ENCODE peak calls at places on chromosomes 4 and X, in five cellular contexts. S is activated B cell treated with CpG ODN at 0.5 μM for 24 hours, V is mucosa of gallbladder, U is occipital lobe, N is germinal center. B is an unnamed sample.

GRCh38 chrX:49106930-49107329 is 16.6 kb downstream of the GPKOW start:
- DNase-seq in S (no peak), V (no peak), U (no peak), N (no peak), B (peak)

GRCh38 chrX:50813843-50814661 is at the start of gene SHROOM4:
- DNase-seq in S (no peak), V (peak), U (peak), N (no peak), B (peak)

GRCh38 chrX:65871671-65872311 is 168.1 kb downstream of the VSIG4 start:
- DNase-seq in S (no peak), V (peak), U (no peak), N (no peak), B (no peak)

GRCh38 chr4:123469245-123469644 is 72.7 kb downstream of the SPRY1 start:
- DNase-seq in S (no peak), V (no peak), U (no peak), N (no peak), B (no peak)

GRCh38 chr4:78484574-78484973 is 67.0 kb upstream of the ANXA3 start:
- DNase-seq in S (no peak), V (no peak), U (no peak), N (no peak), B (no peak)

GRCh38 chr4:53267026-53267425 is 98.8 kb downstream of the SCFD2 start:
- DNase-seq in S (no peak), V (no peak), U (no peak), N (no peak), B (no peak)

GRCh38 chrX:22056235-22056634 is 24.1 kb downstream of the PHEX start:
- DNase-seq in S (no peak), V (no peak), U (no peak), N (no peak), B (no peak)

GRCh38 chr4:78644744-78645330 is 93.3 kb downstream of the ANXA3 start:
- DNase-seq in S (no peak), V (peak), U (no peak), N (peak), B (peak)

GRCh38 chrX:149527705-149528104 is 13.1 kb upstream of the EOLA1 start:
- DNase-seq in S (no peak), V (no peak), U (no peak), N (peak), B (no peak)

GRCh38 chr4:2793920-2794706 is 1.2 kb downstream of the SH3BP2 start:
- DNase-seq in S (no peak), V (no peak), U (no peak), N (no peak), B (no peak)

GRCh38 chr4:78155616-78156105 is 98.5 kb downstream of the FRAS1 start:
- DNase-seq in S (no peak), V (no peak), U (no peak), N (no peak), B (no peak)

GRCh38 chrX:3815896-3816664 is 102.6 kb upstream of the PRKX start:
- DNase-seq in S (peak), V (peak), U (no peak), N (peak), B (peak)

GRCh38 chr4:19329077-19329476 is 922.6 kb upstream of the SLIT2 start:
- DNase-seq in S (no peak), V (no peak), U (no peak), N (no peak), B (no peak)

GRCh38 chr4:113636438-113636818 is 125.1 kb downstream of the CAMK2D start:
- DNase-seq in S (no peak), V (no peak), U (no peak), N (peak), B (no peak)

GRCh38 chr4:126071346-126072333 is 756.9 kb downstream of the FAT4 start:
- DNase-seq in S (no peak), V (peak), U (no peak), N (no peak), B (peak)

GRCh38 chr4:4717692-4718091 is 141.8 kb upstream of the MSX1 start:
- DNase-seq in S (no peak), V (no peak), U (no peak), N (no peak), B (no peak)

GRCh38 chrX:37905436-37906147 is 58.2 kb upstream of the DYNLT3 start:
- DNase-seq in S (no peak), V (peak), U (no peak), N (no peak), B (peak)

GRCh38 chr4:187485676-187486075 is 509.9 kb upstream of the ZFP42 start:
- DNase-seq in S (no peak), V (no peak), U (no peak), N (no peak), B (no peak)

GRCh38 chr4:47674173-47674572 is 163.7 kb downstream of the CORIN start:
- DNase-seq in S (no peak), V (no peak), U (no peak), N (no peak), B (no peak)

GRCh38 chr4:52718123-52718522 is 33.1 kb downstream of the ERVMER34-1 start:
- DNase-seq in S (no peak), V (no peak), U (no peak), N (no peak), B (no peak)

GRCh38 chr4:164847967-164848649 is 28.9 kb upstream of the APELA start:
- DNase-seq in S (no peak), V (no peak), U (no peak), N (no peak), B (no peak)

GRCh38 chr4:150664935-150665334 is 83.0 kb downstream of the MAB21L2 start:
- DNase-seq in S (no peak), V (no peak), U (no peak), N (no peak), B (no peak)

GRCh38 chrX:155611302-155611701 is 1.4 kb downstream of the TMLHE start:
- DNase-seq in S (no peak), V (no peak), U (no peak), N (no peak), B (no peak)

GRCh38 chr4:164095313-164096110 is 601.0 kb downstream of the TMA16 start:
- DNase-seq in S (no peak), V (no peak), U (no peak), N (no peak), B (no peak)

GRCh38 chr4:114673306-114673705 is 74.7 kb downstream of the UGT8 start:
- DNase-seq in S (no peak), V (no peak), U (no peak), N (no peak), B (no peak)

GRCh38 chr4:38531126-38531737 is 132.8 kb upstream of the KLF3 start:
- DNase-seq in S (no peak), V (no peak), U (no peak), N (no peak), B (no peak)

GRCh38 chr4:22356996-22357596 is 158.8 kb downstream of the ADGRA3 start:
- DNase-seq in S (no peak), V (no peak), U (no peak), N (no peak), B (no peak)

GRCh38 chr4:39808231-39808749 is 110.4 kb downstream of the UBE2K start:
- DNase-seq in S (no peak), V (no peak), U (no peak), N (no peak), B (no peak)

GRCh38 chr4:145879598-145879997 is 59.0 kb downstream of the ZNF827 start:
- DNase-seq in S (no peak), V (peak), U (no peak), N (no peak), B (no peak)

GRCh38 chrX:112759512-112759911 is 79.8 kb upstream of the LHFPL1 start:
- DNase-seq in S (no peak), V (no peak), U (no peak), N (no peak), B (no peak)

GRCh38 chr4:27000820-27001219 is 140.2 kb downstream of the STIM2 start:
- DNase-seq in S (no peak), V (no peak), U (no peak), N (peak), B (no peak)

GRCh38 chrX:9676311-9676710 is 89.3 kb downstream of the GPR143 start:
- DNase-seq in S (no peak), V (no peak), U (no peak), N (no peak), B (no peak)

GRCh38 chr4:108352664-108353308 is 184.1 kb upstream of the LEF1 start:
- DNase-seq in S (no peak), V (no peak), U (no peak), N (no peak), B (no peak)

GRCh38 chr4:102606846-102607440 is 105.8 kb downstream of the NFKB1 start:
- DNase-seq in S (no peak), V (peak), U (no peak), N (no peak), B (no peak)

GRCh38 chrX:152632445-152633097 is 5.1 kb upstream of the GABRQ start:
- DNase-seq in S (no peak), V (peak), U (peak), N (no peak), B (peak)

GRCh38 chr4:92953462-92953861 is 649.7 kb downstream of the GRID2 start:
- DNase-seq in S (no peak), V (no peak), U (no peak), N (no peak), B (no peak)

GRCh38 chr4:160423879-160424451 is 1321.1 kb downstream of the RAPGEF2 start:
- DNase-seq in S (no peak), V (no peak), U (no peak), N (no peak), B (no peak)

B was measured in head of caudate nucleus.